ENCODE peak calls at places on chromosomes 7 and 10, in eight cellular contexts. G is endothelial cell of umbilical vein; J is AG04449; H is activated CD4-positive, alpha-beta T cell treated with anti-CD3 and anti-CD28 coated beads for 36 hours; X is A549; F is epithelial cell of esophagus; E is EH; W is anterior cingulate cortex. C is an unnamed sample.

GRCh38 chr7:99030951-99031350 is 113.0 kb downstream of the SMURF1 start:
- DNase-seq in J (no peak), X (no peak), E (no peak), G (no peak), W (no peak), F (no peak), H (no peak), C (no peak)

GRCh38 chr10:120634629-120635028 is 177.6 kb downstream of the PLPP4 start:
- DNase-seq in J (no peak), E (no peak), G (no peak), F (no peak), X (peak; percentile 17), W (no peak), H (no peak), C (no peak)

GRCh38 chr10:18880530-18880929 is 168.1 kb upstream of the MALRD1 start:
- DNase-seq in J (no peak), H (no peak), W (no peak), F (no peak), X (peak; percentile 34), G (no peak), E (no peak), C (no peak)

GRCh38 chr7:2123360-2123759 is 109.4 kb downstream of the MAD1L1 start:
- DNase-seq in J (no peak), F (no peak), X (no peak), G (no peak), W (no peak), E (no peak), H (no peak), C (no peak)

GRCh38 chr7:28142650-28143049 is 37.9 kb downstream of the JAZF1 start:
- DNase-seq in J (no peak), E (no peak), H (peak; percentile 20), G (no peak), F (no peak), X (no peak), W (peak; percentile 32), C (no peak)

GRCh38 chr10:86007171-86007570 is 359.4 kb downstream of the GRID1 start:
- DNase-seq in E (no peak), G (no peak), H (no peak), F (no peak), X (no peak), J (no peak), W (no peak), C (no peak)

GRCh38 chr10:117165557-117166419 is 27.7 kb upstream of the VAX1 start:
- DNase-seq in G (peak; percentile 51), E (peak; percentile 41), W (peak; percentile 35), F (peak; percentile 60), H (peak; percentile 59), X (peak; percentile 71), J (no peak), C (no peak)

GRCh38 chr10:72954596-72955569 is at the start of gene PLA2G12B:
- DNase-seq in H (no peak), E (no peak), G (no peak), F (no peak), X (no peak), J (no peak), W (no peak), C (no peak)

GRCh38 chr7:32023353-32023752 is 46.9 kb downstream of the PDE1C start:
- DNase-seq in E (peak; percentile 85), F (no peak), J (no peak), W (no peak), G (no peak), X (no peak), H (no peak), C (no peak)

GRCh38 chr10:29409241-29410051 is 120.6 kb downstream of the LYZL1 start:
- DNase-seq in X (peak; percentile 79), H (peak; percentile 64), E (peak; percentile 78), G (peak; percentile 77), W (peak; percentile 69), J (no peak), F (peak; percentile 61), C (no peak)

GRCh38 chr7:33798671-33799325 is 106.5 kb upstream of the BMPER start:
- DNase-seq in H (no peak), J (no peak), E (peak; percentile 22), W (no peak), G (no peak), F (peak; percentile 93), X (no peak), C (no peak)

C was measured in effector memory CD4-positive, alpha-beta T cell.